ENCODE peak calls at places on chromosomes 2 and 18, in six cellular contexts. B is ovary, L is tibial nerve, Y is body of pancreas, O is lower lobe of right lung, K is OCI-LY7. J is an unnamed sample. For H3K4me1, the result is how much of the 10 kb centered on the place peaks cover.

GRCh38 chr18:63697261-63697660 is 5.5 kb upstream of the SERPINB11 start:
- DNase-seq in B (no peak), L (no peak), Y (no peak), O (no peak), K (no peak), J (no peak)

GRCh38 chr2:238082151-238082550 is 18.0 kb upstream of the ESPNL start:
- DNase-seq in B (no peak), L (no peak), Y (no peak), O (no peak), K (no peak), J (no peak)

GRCh38 chr18:9184998-9185613 is 48.5 kb downstream of the ANKRD12 start:
- DNase-seq in B (no peak), L (no peak), Y (no peak), O (no peak), K (no peak), J (no peak)

GRCh38 chr18:3869848-3870247 is 419.9 kb downstream of the TGIF1 start:
- DNase-seq in B (no peak), L (no peak), Y (peak), O (no peak), K (peak), J (no peak)

GRCh38 chr2:160044728-160045127 is 17.7 kb downstream of the PLA2R1 start:
- DNase-seq in B (no peak), L (no peak), Y (no peak), O (no peak), K (no peak), J (no peak)

GRCh38 chr2:33275689-33276444 is 200.6 kb upstream of the RASGRP3 start:
- DNase-seq in B (peak), L (no peak), Y (peak), O (no peak), K (no peak), J (no peak)

GRCh38 chr2:10389596-10389995 is 58.5 kb downstream of the ODC1 start:
- DNase-seq in B (no peak), L (no peak), Y (no peak), O (no peak), K (no peak), J (no peak)

GRCh38 chr18:45780568-45780967 is 44.9 kb upstream of the SIGLEC15 start:
- DNase-seq in B (no peak), L (no peak), Y (no peak), O (no peak), K (no peak), J (no peak)

GRCh38 chr18:26309283-26309682 is 83.0 kb downstream of the TAF4B start:
- DNase-seq in B (no peak), L (no peak), Y (no peak), O (no peak), K (no peak), J (no peak)

GRCh38 chr2:190815223-190815622 is 65.4 kb upstream of the GLS start:
- DNase-seq in B (no peak), L (no peak), Y (no peak), O (no peak), K (no peak), J (peak)

GRCh38 chr2:121506621-121507020 is 24.1 kb upstream of the RNU4ATAC start:
- DNase-seq in B (no peak), L (no peak), Y (no peak), O (no peak), K (no peak), J (no peak)

GRCh38 chr2:203890733-203891132 is 23.2 kb downstream of the CTLA4 start:
- DNase-seq in B (no peak), L (no peak), Y (no peak), O (no peak), K (no peak), J (no peak)

GRCh38 chr2:102143450-102143985 is 972 bp downstream of the IL1R1 start:
- DNase-seq in B (no peak), L (no peak), Y (no peak), O (no peak), K (no peak), J (no peak)

GRCh38 chr18:56097561-56098095 is 509.6 kb upstream of the TCF4 start:
- DNase-seq in B (no peak), L (no peak), Y (no peak), O (no peak), K (no peak), J (no peak)

GRCh38 chr2:84906900-84907714 is 1.7 kb downstream of the TMSB10 start:
- DNase-seq in B (no peak), L (no peak), Y (peak), O (peak), K (peak), J (peak)

GRCh38 chr18:24603151-24603550 is 142.7 kb downstream of the HRH4 start:
- DNase-seq in B (no peak), L (no peak), Y (no peak), O (no peak), K (no peak), J (no peak)

GRCh38 chr2:70182689-70183088 is 8.1 kb downstream of the C2orf42 start:
- DNase-seq in B (no peak), L (no peak), Y (no peak), O (no peak), K (no peak), J (no peak)

GRCh38 chr2:176114120-176114929 is 2.3 kb upstream of the HOXD10 start:
- DNase-seq in B (no peak), L (no peak), Y (no peak), O (no peak), K (no peak), J (no peak)

GRCh38 chr2:158319269-158319668 is 137.3 kb downstream of the CCDC148 start:
- DNase-seq in B (no peak), L (no peak), Y (no peak), O (no peak), K (no peak), J (no peak)

GRCh38 chr2:11305338-11305737 is 39.1 kb downstream of the ROCK2 start:
- DNase-seq in B (no peak), L (no peak), Y (no peak), O (no peak), K (no peak), J (no peak)

GRCh38 chr2:112006076-112006410 is 49.0 kb upstream of the TMEM87B start:
- DNase-seq in B (no peak), L (no peak), Y (peak), O (no peak), K (no peak), J (no peak)

GRCh38 chr2:169891593-169892298 is 64.5 kb downstream of the UBR3 start:
- DNase-seq in B (no peak), L (no peak), Y (no peak), O (no peak), K (no peak), J (no peak)

GRCh38 chr2:183010112-183010511 is 28.1 kb downstream of the NCKAP1 start:
- DNase-seq in B (no peak), L (no peak), Y (no peak), O (no peak), K (no peak), J (no peak)

GRCh38 chr2:190379249-190379964 is 28.7 kb upstream of the MFSD6 start:
- DNase-seq in B (no peak), L (no peak), Y (no peak), O (peak), K (no peak), J (no peak)

GRCh38 chr2:166417669-166418068 is 41.9 kb upstream of the SCN9A start:
- DNase-seq in B (no peak), L (no peak), Y (peak), O (no peak), K (peak), J (no peak)

GRCh38 chr2:58140508-58141072 is 94.0 kb downstream of the VRK2 start:
- DNase-seq in B (no peak), L (no peak), Y (no peak), O (no peak), K (no peak), J (no peak)

GRCh38 chr2:139142252-139142651 is 362.1 kb upstream of the NXPH2 start:
- DNase-seq in B (no peak), L (no peak), Y (no peak), O (no peak), K (peak), J (no peak)

GRCh38 chr2:216777637-216778273 is 82.1 kb downstream of the TNP1 start:
- DNase-seq in B (no peak), L (no peak), Y (peak), O (no peak), K (peak), J (peak)

GRCh38 chr18:23207191-23207955 is 72.1 kb downstream of the CABLES1 start:
- DNase-seq in B (no peak), L (no peak), Y (no peak), O (no peak), K (peak), J (no peak)

GRCh38 chr2:149988361-149988760 is 400.8 kb upstream of the MMADHC start:
- DNase-seq in B (no peak), L (no peak), Y (no peak), O (no peak), K (no peak), J (peak)

GRCh38 chr2:228065686-228066085 is 115.8 kb downstream of the SPHKAP start:
- DNase-seq in B (no peak), L (no peak), Y (no peak), O (no peak), K (no peak), J (no peak)

GRCh38 chr2:228063558-228063957 is 117.9 kb downstream of the SPHKAP start:
- DNase-seq in B (no peak), L (no peak), Y (no peak), O (no peak), K (no peak), J (no peak)

GRCh38 chr2:228067309-228067708 is 114.2 kb downstream of the SPHKAP start:
- DNase-seq in B (no peak), L (no peak), Y (no peak), O (no peak), K (no peak), J (no peak)

GRCh38 chr2:228064796-228065315 is 116.6 kb downstream of the SPHKAP start:
- DNase-seq in B (no peak), L (no peak), Y (no peak), O (no peak), K (no peak), J (no peak)

DNA sequence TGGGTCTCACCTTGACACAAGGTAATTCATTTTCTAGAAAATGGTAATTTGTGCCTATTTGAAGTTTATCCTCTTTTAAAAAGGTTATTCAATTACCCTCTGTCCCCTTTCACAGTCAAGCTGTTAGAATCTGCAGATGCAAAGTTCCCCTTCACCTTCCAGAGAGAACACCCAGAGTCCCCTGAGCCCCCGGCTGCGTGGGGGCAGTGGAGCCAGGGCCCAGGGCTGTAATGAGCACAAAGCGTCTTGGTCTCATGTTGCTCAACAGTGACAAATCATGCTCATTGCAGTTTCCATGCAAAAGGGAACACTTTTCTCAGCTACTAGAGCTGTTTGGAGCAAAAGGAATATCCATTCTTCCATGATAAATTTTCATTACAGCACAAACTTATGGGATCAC is 115.1 kb downstream of the SPHKAP start:
- DNase-seq in B (no peak), L (no peak), Y (no peak), O (no peak), K (no peak), J (no peak)
- H3K4me3 ChIP-seq in B (no peak), L (no peak), Y (no peak), O (no peak), K (no peak), J (no peak)

GRCh38 chr2:46815121-46815802 is 100.3 kb downstream of the MCFD2 start:
- DNase-seq in B (no peak), L (no peak), Y (no peak), O (no peak), K (no peak), J (no peak)

GRCh38 chr2:46816846-46817726 is 98.5 kb downstream of the MCFD2 start:
- DNase-seq in B (no peak), L (no peak), Y (no peak), O (no peak), K (no peak), J (no peak)

GRCh38 chr2:46818819-46819218 is 96.8 kb downstream of the MCFD2 start:
- DNase-seq in B (no peak), L (no peak), Y (no peak), O (no peak), K (no peak), J (no peak)

GRCh38 chr2:46816151-46816845 is 99.3 kb downstream of the MCFD2 start:
- DNase-seq in B (no peak), L (no peak), Y (no peak), O (no peak), K (no peak), J (no peak)

DNA sequence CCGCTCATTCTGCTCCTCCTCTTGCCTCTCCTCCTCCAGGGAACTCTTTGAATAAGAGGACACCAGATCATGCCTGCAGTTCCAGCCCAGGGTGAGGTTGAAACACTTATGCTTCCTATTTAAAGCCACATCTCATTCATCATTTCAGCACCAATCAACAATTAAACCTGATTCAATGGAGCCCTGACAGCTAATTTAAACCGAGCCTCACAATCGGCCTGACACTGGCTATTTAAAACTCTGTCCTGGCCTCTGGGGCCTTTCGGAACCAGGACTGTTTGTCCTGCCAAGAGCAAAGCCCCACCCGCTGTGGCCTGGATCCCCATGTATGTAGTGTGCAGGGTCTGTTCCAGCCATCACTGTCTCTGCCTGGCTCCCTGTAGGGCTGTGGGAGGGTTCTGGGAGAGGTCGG is 97.5 kb downstream of the MCFD2 start:
- DNase-seq in B (no peak), L (peak), Y (peak), O (peak), K (no peak), J (no peak)
- H3K4me1 ChIP-seq in B (under half), L (under half), Y (under half), O (under half), K (under half), J (under half)

GRCh38 chr2:220053919-220054318 is 426.5 kb downstream of the SLC4A3 start:
- DNase-seq in B (no peak), L (no peak), Y (no peak), O (no peak), K (peak), J (no peak)
- TF ChIP-seq CTCF in B (no peak), L (no peak), Y (no peak), O (no peak), K (peak), J (no peak)

DNA sequence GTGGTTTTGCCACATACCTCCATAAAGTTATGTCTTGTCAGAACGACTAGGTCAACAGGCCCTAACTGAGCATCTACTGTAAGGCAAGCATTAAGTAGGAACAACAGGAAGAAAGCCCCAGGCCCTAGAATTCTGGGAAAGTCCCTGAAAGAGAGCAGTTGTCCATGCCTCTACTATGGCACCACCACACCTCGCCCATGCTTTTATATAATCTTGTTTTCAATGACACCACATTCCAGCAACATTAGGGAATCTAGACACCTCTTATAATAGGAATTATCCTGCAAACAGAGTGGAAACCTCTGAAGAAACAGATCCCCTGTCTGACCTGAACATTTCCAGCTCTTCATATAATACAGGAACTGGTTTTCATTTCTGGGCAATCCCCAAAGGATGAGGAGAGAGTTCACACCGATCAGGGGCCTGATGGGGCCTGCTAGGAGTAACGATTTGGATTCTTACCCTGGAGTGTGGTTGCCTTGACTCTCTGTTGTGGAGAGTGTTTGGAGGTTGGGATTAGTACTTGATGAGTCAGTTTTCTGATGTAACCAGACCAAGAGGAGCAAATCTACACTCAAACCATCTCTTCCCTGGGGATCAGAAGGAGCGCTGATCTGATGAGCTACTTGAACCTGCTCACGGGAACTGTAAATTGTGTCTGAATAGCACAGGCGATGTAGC is 31.9 kb upstream of the CEP68 start:
- DNase-seq in B (no peak), L (no peak), Y (no peak), O (no peak), K (no peak), J (no peak)
- H3K4me3 ChIP-seq in B (no peak), L (no peak), Y (no peak), O (no peak), K (no peak), J (no peak)

DNA sequence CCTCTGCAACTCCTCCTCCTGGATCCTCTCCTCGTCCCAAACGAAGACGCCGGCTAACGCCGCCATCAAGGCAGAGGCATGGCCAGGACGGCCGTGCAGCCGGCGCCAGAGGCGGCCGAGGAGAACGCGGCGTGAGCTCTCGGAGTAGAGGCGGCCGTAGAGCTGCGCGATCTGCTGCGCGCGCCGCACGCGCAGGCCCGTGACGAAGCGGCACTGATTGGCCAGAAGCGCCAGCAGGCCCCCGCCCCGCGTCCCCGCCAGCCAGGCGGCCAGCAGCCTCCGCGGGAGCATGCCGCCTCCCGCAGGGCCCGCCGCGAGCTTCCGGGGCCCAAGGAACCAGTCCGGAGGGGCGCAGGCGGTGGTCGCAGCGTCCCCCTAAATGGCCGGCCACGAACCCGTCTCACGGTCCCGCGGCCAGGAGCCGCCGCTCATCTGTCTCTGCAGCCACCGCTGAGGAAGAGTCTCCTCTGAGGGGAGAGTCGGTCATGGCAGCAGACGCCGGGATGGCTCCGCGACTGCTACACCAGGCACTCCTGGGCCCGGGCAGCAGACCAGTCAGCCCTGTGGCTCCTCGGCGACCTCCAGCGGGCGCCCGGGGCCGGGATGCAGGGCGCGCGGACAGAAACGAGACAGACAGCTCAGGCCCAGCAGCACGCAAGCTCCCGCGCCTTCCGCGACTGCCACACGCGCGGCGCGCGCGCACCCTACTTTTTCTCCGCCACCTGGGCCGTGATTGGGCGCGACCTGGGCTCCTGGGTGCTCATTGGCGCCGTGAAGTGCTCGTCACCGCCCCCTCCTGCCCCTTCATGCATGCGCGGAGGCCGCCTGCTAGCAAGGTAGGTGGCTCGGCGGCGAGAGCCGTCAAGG is at the start of gene STARD7:
- DNase-seq in B (peak), L (peak), Y (peak), O (peak), K (peak), J (peak)
- H3K4me1 ChIP-seq in B (under half), L (half or more), Y (half or more), O (half or more), K (half or more), J (under half)

DNA sequence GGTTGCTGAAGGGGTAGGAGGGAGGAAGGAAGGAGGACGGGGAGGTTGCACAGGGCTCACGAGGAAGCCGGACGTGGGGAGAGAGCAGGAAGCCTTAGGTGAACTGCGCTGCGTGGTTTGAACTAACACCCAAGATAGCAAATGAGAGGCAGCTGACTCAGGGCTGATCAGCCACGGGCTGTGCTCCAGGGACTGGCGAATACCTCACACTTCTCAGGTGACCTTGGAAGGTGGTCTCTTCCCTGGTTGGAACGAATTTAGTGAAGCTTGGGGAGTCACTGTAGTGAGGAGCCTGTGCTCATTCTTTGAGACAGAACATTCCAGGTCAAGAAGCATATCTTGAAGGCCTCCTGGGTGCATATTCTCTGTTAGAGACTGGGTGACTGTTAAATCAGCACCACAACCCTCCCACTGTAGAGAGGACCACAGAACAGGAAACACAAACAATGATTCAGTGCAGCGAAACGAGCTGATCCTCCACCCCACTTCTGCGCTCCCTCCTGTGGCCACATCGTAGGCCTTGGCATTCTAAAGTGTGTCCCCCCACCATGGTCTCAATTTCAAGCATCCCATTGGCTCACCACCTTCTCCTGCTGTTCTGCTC is 33.8 kb downstream of the TOGARAM2 start:
- DNase-seq in B (no peak), L (no peak), Y (peak), O (peak), K (no peak), J (peak)
- TF ChIP-seq CTCF in B (no peak), L (no peak), Y (no peak), O (no peak), K (no peak), J (no peak)

J was measured in mucosa of descending colon.